ENCODE peak calls at places on chromosome 19, in ten cellular contexts. V, X, G, B, E, U, A, J, N and S are unnamed samples.

GRCh38 chr19:35135389-35135909 is 590 bp upstream of the LGI4 start:
- DNase-seq in V (peak), X (peak), G (peak), B (peak), E (peak), U (no peak), A (peak), J (peak), N (peak), S (peak)

GRCh38 chr19:4547303-4548237 is 7.7 kb upstream of the LRG1 start:
- DNase-seq in V (no peak), X (no peak), G (peak), B (no peak), E (no peak), U (no peak), A (no peak), J (peak), N (no peak), S (no peak)

GRCh38 chr19:39692166-39692565 is 12.1 kb upstream of the LGALS14 start:
- DNase-seq in V (no peak), X (no peak), G (no peak), B (no peak), E (no peak), U (no peak), A (no peak), J (no peak), N (no peak), S (no peak)

GRCh38 chr19:12623361-12624031 is 12.8 kb downstream of the ZNF791 start:
- DNase-seq in V (no peak), X (no peak), G (no peak), B (no peak), E (no peak), U (no peak), A (no peak), J (peak), N (no peak), S (no peak)

GRCh38 chr19:6048348-6048747 is 62.0 kb downstream of the RFX2 start:
- DNase-seq in V (no peak), X (no peak), G (no peak), B (peak), E (no peak), U (no peak), A (no peak), J (no peak), N (no peak), S (peak)

GRCh38 chr19:2270572-2271515 is 11.1 kb downstream of the PEAK3 start:
- DNase-seq in V (peak), X (peak), G (peak), B (peak), E (no peak), U (peak), A (peak), J (peak), N (peak), S (peak)

GRCh38 chr19:45164577-45165335 is 4.0 kb upstream of the NKPD1 start:
- DNase-seq in V (peak), X (no peak), G (peak), B (peak), E (peak), U (peak), A (peak), J (peak), N (peak), S (peak)

GRCh38 chr19:19647037-19647835 is 3.8 kb upstream of the GMIP start:
- DNase-seq in V (no peak), X (no peak), G (no peak), B (no peak), E (no peak), U (no peak), A (no peak), J (no peak), N (no peak), S (no peak)

GRCh38 chr19:48635263-48635965 is 1.8 kb downstream of the DBP start:
- DNase-seq in V (peak), X (peak), G (peak), B (peak), E (peak), U (no peak), A (peak), J (peak), N (peak), S (peak)

GRCh38 chr19:11069451-11070009 is 19.7 kb upstream of the LDLR start:
- DNase-seq in V (no peak), X (no peak), G (no peak), B (no peak), E (no peak), U (no peak), A (no peak), J (no peak), N (no peak), S (no peak)

GRCh38 chr19:21704320-21704719 is 63.1 kb downstream of the ZNF100 start:
- DNase-seq in V (no peak), X (no peak), G (no peak), B (no peak), E (no peak), U (no peak), A (no peak), J (no peak), N (no peak), S (no peak)

GRCh38 chr19:32459199-32459865 is 53.8 kb downstream of the DPY19L3 start:
- DNase-seq in V (no peak), X (no peak), G (no peak), B (no peak), E (no peak), U (no peak), A (no peak), J (no peak), N (no peak), S (no peak)

GRCh38 chr19:49361438-49362047 is 673 bp downstream of the TEAD2 start:
- DNase-seq in V (peak), X (no peak), G (peak), B (peak), E (peak), U (peak), A (peak), J (peak), N (peak), S (peak)

GRCh38 chr19:3545669-3546034 is 6.7 kb downstream of the TEKTIP1 start:
- DNase-seq in V (no peak), X (no peak), G (no peak), B (no peak), E (no peak), U (no peak), A (no peak), J (no peak), N (no peak), S (no peak)

GRCh38 chr19:4365341-4365740 is 22.0 kb downstream of the MPND start:
- DNase-seq in V (no peak), X (no peak), G (no peak), B (no peak), E (no peak), U (no peak), A (no peak), J (no peak), N (no peak), S (peak)

GRCh38 chr19:7869910-7870511 is 4.2 kb downstream of the PRR36 start:
- DNase-seq in V (no peak), X (no peak), G (no peak), B (no peak), E (peak), U (no peak), A (peak), J (no peak), N (peak), S (peak)

GRCh38 chr19:42420055-42420544 is 7.1 kb downstream of the LIPE start:
- DNase-seq in V (no peak), X (peak), G (peak), B (no peak), E (peak), U (peak), A (peak), J (peak), N (peak), S (peak)

GRCh38 chr19:14381689-14382474 is 638 bp downstream of the ADGRE5 start:
- DNase-seq in V (peak), X (no peak), G (peak), B (no peak), E (no peak), U (no peak), A (peak), J (no peak), N (no peak), S (no peak)

GRCh38 chr19:14167013-14167593 is 30.7 kb upstream of the ASF1B start:
- DNase-seq in V (no peak), X (no peak), G (no peak), B (no peak), E (no peak), U (no peak), A (no peak), J (no peak), N (no peak), S (no peak)

GRCh38 chr19:6076675-6077463 is 33.4 kb downstream of the RFX2 start:
- DNase-seq in V (no peak), X (no peak), G (peak), B (no peak), E (no peak), U (peak), A (peak), J (peak), N (no peak), S (no peak)

GRCh38 chr19:18999896-19000620 is 33.3 kb downstream of the SUGP2 start:
- DNase-seq in V (no peak), X (no peak), G (peak), B (no peak), E (no peak), U (no peak), A (no peak), J (no peak), N (no peak), S (no peak)

GRCh38 chr19:42252365-42253244 is 2.3 kb downstream of the ERF start:
- DNase-seq in V (peak), X (no peak), G (peak), B (no peak), E (no peak), U (no peak), A (peak), J (peak), N (no peak), S (peak)

GRCh38 chr19:4115050-4115817 is 8.7 kb downstream of the MAP2K2 start:
- DNase-seq in V (peak), X (peak), G (no peak), B (no peak), E (no peak), U (no peak), A (no peak), J (no peak), N (no peak), S (no peak)

GRCh38 chr19:54670576-54671347 is 8.0 kb downstream of the LILRB4 start:
- DNase-seq in V (no peak), X (no peak), G (no peak), B (no peak), E (no peak), U (no peak), A (no peak), J (no peak), N (no peak), S (no peak)

GRCh38 chr19:45446295-45446694 is 21.5 kb upstream of the FOSB start:
- DNase-seq in V (no peak), X (no peak), G (peak), B (no peak), E (no peak), U (no peak), A (peak), J (peak), N (no peak), S (no peak)